ENCODE peak calls at places on chromosomes 7 and 10, in ten cellular contexts. H is CD8-positive, alpha-beta memory T cell; R is OCI-LY7; B is aorta; U is activated effector memory CD4-positive, alpha-beta T cell treated with anti-CD3 and anti-CD28 coated beads, Interleukin-2, amount 50 U/mL, for 16 hours; A is adrenal gland; E is hypothalamus; T is KBM-7; P is HEK293T; V is BJ. W is an unnamed sample.

GRCh38 chr10:113644185-113645120 is 19.4 kb downstream of the NRAP start:
- DNase-seq in T (no peak), A (no peak), P (no peak), R (no peak), B (no peak), E (no peak), U (no peak), H (no peak), V (no peak), W (peak)

GRCh38 chr7:99438573-99439480 is at the start of the genes CPSF4 and PTCD1:
- DNase-seq in B (peak), P (peak), R (peak), V (peak), E (peak), U (peak), T (peak), A (peak), H (peak), W (peak)

GRCh38 chr10:51425431-51425830 is 274.0 kb downstream of the CSTF2T start:
- DNase-seq in T (no peak), R (no peak), U (no peak), A (no peak), H (no peak), B (no peak), V (no peak), E (no peak), P (no peak), W (no peak)

GRCh38 chr10:102113956-102114857 is 6.0 kb downstream of the LDB1 start:
- DNase-seq in V (no peak), R (no peak), T (peak), P (no peak), A (no peak), B (peak), E (no peak), H (no peak), U (peak), W (no peak)

GRCh38 chr7:151631149-151631967 is 111.7 kb upstream of the RHEB start:
- DNase-seq in B (no peak), U (no peak), E (peak), T (peak), R (peak), A (peak), P (peak), H (no peak), V (no peak), W (no peak)

GRCh38 chr7:44383566-44383965 is 58.2 kb upstream of the CAMK2B start:
- DNase-seq in P (no peak), U (no peak), B (peak), R (no peak), H (no peak), A (peak), E (peak), V (peak), T (no peak), W (no peak)

GRCh38 chr10:123031124-123031523 is 22.3 kb downstream of the ACADSB start:
- DNase-seq in A (no peak), T (no peak), B (no peak), E (no peak), P (no peak), V (no peak), H (no peak), U (no peak), R (no peak), W (no peak)

GRCh38 chr10:122149607-122150505 is 121.2 kb upstream of the BTBD16 start:
- DNase-seq in H (no peak), B (peak), T (no peak), V (no peak), A (no peak), P (no peak), U (no peak), E (no peak), R (no peak), W (no peak)

GRCh38 chr10:119001717-119002500 is 27.6 kb upstream of the NANOS1 start:
- DNase-seq in E (no peak), A (no peak), B (peak), T (no peak), U (no peak), H (no peak), R (no peak), P (no peak), V (no peak), W (no peak)

GRCh38 chr7:125347264-125347663 is 417.6 kb upstream of the POT1 start:
- DNase-seq in T (no peak), H (no peak), A (no peak), R (no peak), E (no peak), U (no peak), V (no peak), B (no peak), P (no peak), W (no peak)

GRCh38 chr10:129777687-129778086 is 186.4 kb downstream of the EBF3 start:
- DNase-seq in V (no peak), B (peak), R (no peak), E (no peak), A (no peak), H (no peak), P (no peak), U (peak), T (no peak), W (no peak)

GRCh38 chr7:24419070-24419469 is 135.1 kb downstream of the NPY start:
- DNase-seq in U (no peak), E (no peak), P (peak), B (no peak), V (no peak), T (no peak), R (peak), H (no peak), A (no peak), W (no peak)

GRCh38 chr10:132306341-132306685 is 1.4 kb downstream of the STK32C start:
- DNase-seq in E (no peak), A (peak), T (no peak), U (peak), H (no peak), P (no peak), V (no peak), B (peak), R (no peak), W (no peak)

GRCh38 chr10:133141963-133142350 is 18.1 kb upstream of the KNDC1 start:
- DNase-seq in V (no peak), U (peak), A (no peak), R (no peak), P (no peak), T (no peak), B (peak), H (no peak), E (no peak), W (no peak)

GRCh38 chr7:43639858-43640491 is 57.1 kb downstream of the STK17A start:
- DNase-seq in T (no peak), P (no peak), H (no peak), A (peak), E (no peak), V (no peak), B (no peak), R (no peak), U (no peak), W (peak)

GRCh38 chr7:77940647-77941046 is 142.1 kb downstream of the PHTF2 start:
- DNase-seq in U (no peak), R (peak), E (no peak), T (peak), A (peak), P (peak), V (no peak), H (no peak), B (no peak), W (peak)

GRCh38 chr10:52959810-52960209 is 187.2 kb upstream of the MBL2 start:
- DNase-seq in R (no peak), U (no peak), P (no peak), V (no peak), E (no peak), T (no peak), B (no peak), H (no peak), A (no peak), W (no peak)

GRCh38 chr7:144437370-144438191 is 34.1 kb upstream of the NOBOX start:
- DNase-seq in U (peak), R (peak), E (peak), T (peak), V (peak), P (peak), A (peak), H (peak), B (no peak), W (peak)

GRCh38 chr10:117929321-117930067 is 117.2 kb downstream of the RAB11FIP2 start:
- DNase-seq in P (no peak), R (no peak), H (no peak), T (no peak), U (no peak), E (no peak), B (no peak), A (no peak), V (no peak), W (peak)

GRCh38 chr10:5557799-5558771 is 33.3 kb downstream of the CALML3 start:
- DNase-seq in E (no peak), U (no peak), P (no peak), B (peak), V (no peak), R (no peak), A (no peak), T (no peak), H (no peak), W (no peak)

GRCh38 chr10:79608505-79609375 is 2.0 kb upstream of the SFTPA1 start:
- DNase-seq in P (peak), V (no peak), T (peak), U (peak), E (no peak), B (no peak), H (peak), A (no peak), R (peak), W (peak)

GRCh38 chr7:16660702-16661464 is 14.9 kb downstream of the BZW2 start:
- DNase-seq in E (no peak), P (no peak), V (no peak), U (no peak), R (no peak), H (no peak), A (no peak), B (no peak), T (peak), W (peak)

GRCh38 chr10:123516291-123516690 is 149.9 kb upstream of the GPR26 start:
- DNase-seq in E (no peak), H (no peak), U (peak), B (no peak), T (no peak), A (peak), P (no peak), R (no peak), V (no peak), W (no peak)

GRCh38 chr7:157116762-157117161 is 22.0 kb upstream of the UBE3C start:
- DNase-seq in P (no peak), A (peak), T (no peak), R (no peak), U (no peak), V (no peak), B (no peak), H (no peak), E (no peak), W (no peak)

GRCh38 chr7:2399848-2400587 is 3.4 kb upstream of the CHST12 start:
- DNase-seq in T (peak), V (peak), R (no peak), H (peak), U (no peak), A (peak), P (no peak), B (peak), E (peak), W (peak)

GRCh38 chr7:133230591-133231194 is 22.2 kb upstream of the EXOC4 start:
- DNase-seq in A (peak), V (peak), E (peak), U (peak), T (peak), R (peak), P (peak), H (peak), B (no peak), W (peak)

GRCh38 chr10:127145173-127145572 is 51.2 kb downstream of the INSYN2A start:
- DNase-seq in P (no peak), V (no peak), T (no peak), A (no peak), U (no peak), H (no peak), E (no peak), R (no peak), B (no peak), W (no peak)

GRCh38 chr10:112811741-112812551 is 138.1 kb upstream of the TCF7L2 start:
- DNase-seq in P (no peak), E (peak), U (no peak), T (no peak), B (peak), R (no peak), V (peak), A (peak), H (no peak), W (peak)

GRCh38 chr7:155860840-155861479 is 48.7 kb upstream of the SHH start:
- DNase-seq in R (no peak), T (no peak), U (peak), B (no peak), E (no peak), P (no peak), A (peak), H (no peak), V (no peak), W (no peak)